ENCODE peak calls at places on chromosomes 6 and 20, in six cellular contexts. E is neural progenitor cell; L is left ventricle myocardium inferior; B is GM23248; X is heart right ventricle; J is CD8-positive, alpha-beta memory T cell. G is an unnamed sample.

GRCh38 chr6:149961728-149962425 is 1.9 kb upstream of the ULBP1 start:
- DNase-seq in L (no peak), E (peak; percentile 62), X (no peak), B (peak; percentile 57), J (peak; percentile 21), G (peak; percentile 47)

GRCh38 chr6:143607959-143608358 is 69.8 kb upstream of the PHACTR2 start:
- DNase-seq in J (no peak), B (no peak), L (no peak), E (peak; percentile 31), X (no peak), G (no peak)

GRCh38 chr6:3612341-3613041 is 139.0 kb downstream of the PXDC1 start:
- DNase-seq in J (no peak), E (no peak), B (peak; percentile 97), L (no peak), X (no peak), G (no peak)

GRCh38 chr6:53179961-53180651 is 31.5 kb upstream of the GCM1 start:
- DNase-seq in X (peak; percentile 25), J (no peak), E (no peak), L (peak; percentile 40), B (no peak), G (no peak)

GRCh38 chr6:54717849-54718455 is 128.6 kb upstream of the FAM83B start:
- DNase-seq in L (no peak), E (peak; percentile 67), X (no peak), B (peak; percentile 37), J (peak; percentile 6), G (no peak)

GRCh38 chr6:15477746-15478145 is 185.1 kb downstream of the DTNBP1 start:
- DNase-seq in B (no peak), J (no peak), L (no peak), E (no peak), X (no peak), G (no peak)

GRCh38 chr20:37921341-37921929 is 18.5 kb downstream of the VSTM2L start:
- DNase-seq in B (no peak), J (no peak), E (no peak), L (no peak), X (no peak), G (no peak)

GRCh38 chr20:16061394-16061793 is 511.9 kb downstream of the KIF16B start:
- DNase-seq in E (no peak), J (no peak), L (no peak), B (no peak), X (no peak), G (no peak)

GRCh38 chr20:57165427-57166004 is 100.9 kb downstream of the BMP7 start:
- DNase-seq in E (no peak), J (no peak), X (no peak), L (no peak), B (no peak), G (no peak)

GRCh38 chr6:113370508-113370907 is 486.6 kb upstream of the MARCKS start:
- DNase-seq in J (no peak), B (no peak), X (no peak), E (no peak), L (no peak), G (no peak)

GRCh38 chr6:7087066-7087465 is 20.7 kb upstream of the RREB1 start:
- DNase-seq in X (no peak), B (peak; percentile 64), J (no peak), L (no peak), E (peak; percentile 85), G (no peak)

GRCh38 chr20:33359399-33360261 is 41.7 kb downstream of the CDK5RAP1 start:
- DNase-seq in B (no peak), E (no peak), L (no peak), J (no peak), X (no peak), G (no peak)

DNA sequence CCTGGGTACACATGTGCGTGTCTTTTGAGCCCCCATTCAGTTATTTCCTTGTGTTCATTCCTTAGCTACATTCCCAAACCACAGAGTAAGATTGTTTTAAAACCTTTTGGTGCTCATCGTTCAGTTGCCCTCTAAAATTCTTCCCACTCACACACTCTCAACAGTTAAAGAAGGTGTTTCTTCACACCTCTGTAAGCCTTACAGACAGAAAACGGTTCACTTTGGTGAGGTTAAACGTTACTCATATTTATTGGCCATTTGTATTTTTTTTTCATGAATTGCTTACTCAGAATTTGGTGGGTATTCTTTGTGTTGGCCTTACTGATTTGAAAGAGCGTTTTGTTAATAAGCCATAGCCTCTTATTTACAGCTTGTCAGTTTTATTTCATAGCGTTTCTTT is 97.7 kb downstream of the CDYL start:
- DNase-seq in B (no peak), L (no peak), E (no peak), J (no peak), X (no peak), G (no peak)
- H3K9me3 ChIP-seq in B (no peaks in the 10 kb centered on the region), L (peaks cover 18% of the 10 kb centered on the region), E (no peaks in the 10 kb centered on the region), J (no peaks in the 10 kb centered on the region), X (peaks cover 14% of the 10 kb centered on the region), G (no peaks in the 10 kb centered on the region)

GRCh38 chr6:75203721-75204120 is 2.1 kb downstream of the COL12A1 start:
- DNase-seq in J (no peak), B (peak; percentile 69), L (no peak), X (no peak), E (no peak), G (no peak)
- H3K27me3 ChIP-seq in J (peaks cover 47% of the 10 kb centered on the region), B (no peaks in the 10 kb centered on the region), L (peaks cover 96% of the 10 kb centered on the region), X (peaks cover 73% of the 10 kb centered on the region), E (peaks cover 88% of the 10 kb centered on the region), G (peaks cover 35% of the 10 kb centered on the region)

DNA sequence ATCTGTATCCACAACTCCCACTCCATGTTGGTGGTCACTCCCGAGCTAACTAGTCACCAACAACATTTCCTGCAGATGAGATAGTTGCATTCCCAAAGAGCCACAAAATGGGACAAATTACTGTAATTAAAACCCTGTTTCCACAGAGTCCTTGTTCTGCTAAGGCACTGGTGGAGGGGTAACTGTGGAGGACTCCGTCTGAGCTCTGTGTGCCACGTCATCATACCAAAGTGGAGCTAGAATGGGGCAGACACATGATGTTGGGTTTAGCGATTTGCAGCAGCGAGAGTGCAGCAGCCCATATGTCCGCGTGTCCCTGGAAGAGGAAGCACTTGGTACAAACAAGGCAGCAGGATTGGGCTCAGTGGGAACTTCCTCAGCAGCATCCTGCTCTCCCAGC is 172.5 kb upstream of the KCNK16 start:
- DNase-seq in X (no peak), L (no peak), B (no peak), E (no peak), J (no peak), G (no peak)
- H3K27ac ChIP-seq in X (no peak overlapping the region), L (no peak overlapping the region), B (no peak overlapping the region), E (no peak overlapping the region), J (no peak overlapping the region), G (no peak overlapping the region)

GRCh38 chr6:164377348-164377747 is 932.1 kb downstream of the C6orf118 start:
- DNase-seq in E (no peak), L (no peak), B (no peak), X (no peak), J (no peak), G (no peak)

GRCh38 chr6:164379786-164380185 is 929.6 kb downstream of the C6orf118 start:
- DNase-seq in J (no peak), L (no peak), X (no peak), B (peak; percentile 4), E (no peak), G (no peak)

DNA sequence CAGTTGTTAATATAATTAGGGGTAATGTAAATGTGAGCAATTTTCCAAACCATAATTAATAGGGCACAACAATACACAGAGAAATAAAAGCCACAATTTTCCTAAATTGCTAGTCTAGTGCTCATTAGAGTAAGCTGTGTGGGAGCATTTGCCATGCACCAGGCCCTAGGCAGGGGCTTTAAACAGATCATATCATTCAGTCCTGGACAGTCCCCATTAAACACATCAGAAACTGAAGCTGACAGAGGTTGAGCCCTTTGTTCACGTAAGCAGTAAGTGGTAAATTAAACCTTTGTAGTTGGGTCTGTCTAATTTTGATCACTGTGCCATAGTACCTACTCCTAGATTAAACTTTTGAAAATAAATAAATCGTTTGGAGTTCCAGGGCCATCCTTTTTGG is 931.1 kb downstream of the C6orf118 start:
- DNase-seq in B (no peak), L (no peak), E (no peak), J (no peak), X (no peak), G (no peak)
- H3K9me3 ChIP-seq in B (no peaks in the 10 kb centered on the region), L (peaks cover 23% of the 10 kb centered on the region), E (peaks cover 14% of the 10 kb centered on the region), J (no peaks in the 10 kb centered on the region), X (peaks cover 17% of the 10 kb centered on the region), G (no peaks in the 10 kb centered on the region)

GRCh38 chr20:21394120-21394519 is 3.2 kb downstream of the NKX2-4 start:
- DNase-seq in B (no peak), J (no peak), E (no peak), X (no peak), L (no peak), G (no peak)
- H3K27me3 ChIP-seq in B (peaks cover 61% of the 10 kb centered on the region), J (peaks cover 59% of the 10 kb centered on the region), E (peaks cover 100% of the 10 kb centered on the region), X (peaks cover 84% of the 10 kb centered on the region), L (peaks cover 88% of the 10 kb centered on the region), G (peaks cover 32% of the 10 kb centered on the region)

DNA sequence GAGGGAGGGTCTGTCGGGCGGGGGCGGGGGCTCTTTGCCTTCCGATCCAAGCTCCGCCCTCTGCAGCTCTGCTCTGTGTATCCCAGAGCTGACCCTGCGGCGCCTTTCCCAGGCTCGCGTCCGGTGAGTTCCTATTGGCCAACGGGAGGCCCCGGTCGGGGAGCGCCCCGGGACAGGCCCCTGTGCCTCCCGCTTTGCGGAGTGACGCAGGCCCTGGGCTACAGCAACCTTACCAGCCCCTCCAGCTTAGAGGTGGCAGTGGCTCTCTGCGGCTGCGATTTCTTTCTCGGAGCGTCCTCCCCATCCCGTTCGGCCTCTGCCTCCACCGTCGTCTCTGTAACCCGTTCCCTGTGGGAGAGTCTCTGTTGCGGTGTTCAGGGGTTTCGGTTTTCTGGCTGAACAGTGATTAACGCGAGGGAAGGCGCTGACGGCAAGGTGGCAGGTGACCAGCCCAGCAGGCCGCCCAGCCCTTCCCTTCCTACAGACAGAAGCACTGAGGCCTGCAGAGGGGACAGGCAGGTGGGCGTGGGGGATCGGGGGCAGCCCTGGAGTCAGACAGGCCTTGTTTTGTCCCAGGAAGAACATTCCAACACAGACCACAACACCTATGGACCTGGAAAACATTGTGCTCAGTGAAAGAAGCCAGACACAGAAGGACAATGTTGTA is 18.1 kb upstream of the CEBPB start:
- DNase-seq in J (no peak), X (peak; percentile 93), L (peak; percentile 92), B (peak; percentile 83), E (peak; percentile 90), G (no peak)
- H3K27ac ChIP-seq in J (no peak overlapping the region), X (peak overlapping the region; percentile 94), L (peak overlapping the region; percentile 92), B (no peak overlapping the region), E (peak overlapping the region; percentile 47), G (no peak overlapping the region)

GRCh38 chr6:36147294-36147693 is 17.0 kb downstream of the MAPK13 start:
- DNase-seq in J (no peak), E (no peak), X (no peak), L (no peak), B (no peak), G (no peak)

GRCh38 chr6:36145495-36145894 is 15.2 kb downstream of the MAPK13 start:
- DNase-seq in J (no peak), E (no peak), X (no peak), L (no peak), B (no peak), G (no peak)

GRCh38 chr6:36149436-36149835 is 19.1 kb downstream of the MAPK13 start:
- DNase-seq in X (no peak), B (no peak), J (no peak), L (no peak), E (no peak), G (no peak)

GRCh38 chr6:36154286-36154685 is 24.0 kb downstream of the MAPK13 start:
- DNase-seq in X (no peak), B (no peak), L (no peak), J (no peak), E (no peak), G (no peak)

DNA sequence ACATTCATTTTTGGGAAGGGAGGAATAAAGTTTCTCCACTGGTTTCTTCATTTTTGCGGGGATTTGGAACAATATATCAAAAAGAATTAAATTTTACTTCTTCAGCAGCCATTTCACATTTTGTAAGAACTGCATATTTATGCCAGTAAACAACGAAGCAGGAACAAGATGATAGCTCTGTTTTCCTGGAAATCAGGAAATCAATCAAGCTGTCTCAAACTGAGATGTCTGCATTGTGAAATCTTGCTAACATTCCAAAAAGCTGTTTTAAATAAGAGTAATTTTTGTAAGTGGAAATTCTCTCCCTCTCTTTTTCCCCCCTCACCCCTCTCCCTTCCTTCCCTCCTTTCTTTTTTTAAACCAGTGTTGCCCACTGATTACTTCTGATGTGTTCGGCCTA is 20.0 kb downstream of the MAPK13 start:
- DNase-seq in X (no peak), J (no peak), B (no peak), L (no peak), E (no peak), G (no peak)
- H3K9me3 ChIP-seq in X (no peaks in the 10 kb centered on the region), J (no peaks in the 10 kb centered on the region), B (no peaks in the 10 kb centered on the region), L (no peaks in the 10 kb centered on the region), E (no peaks in the 10 kb centered on the region), G (peaks cover 4% of the 10 kb centered on the region)